ENCODE peak calls at places on chromosome 17, in six cellular contexts. E, K, H, V, Q and F are unnamed samples.

GRCh38 chr17:75783069-75783783 is 1.4 kb upstream of the UNK start:
- DNase-seq in E (no peak), K (no peak), H (peak), V (no peak), Q (peak), F (peak)

GRCh38 chr17:39740357-39741111 is 2.8 kb downstream of the GRB7 start:
- DNase-seq in E (no peak), K (peak), H (peak), V (peak), Q (peak), F (no peak)

GRCh38 chr17:80294210-80294609 is 33.6 kb downstream of the RNF213 start:
- DNase-seq in E (no peak), K (no peak), H (no peak), V (no peak), Q (no peak), F (no peak)

GRCh38 chr17:5562172-5562571 is 22.1 kb downstream of the NLRP1 start:
- DNase-seq in E (no peak), K (no peak), H (no peak), V (no peak), Q (no peak), F (no peak)

GRCh38 chr17:18071751-18072150 is 16.0 kb upstream of the DRG2 start:
- DNase-seq in E (no peak), K (no peak), H (no peak), V (no peak), Q (no peak), F (no peak)

GRCh38 chr17:39801055-39801454 is 63.1 kb downstream of the IKZF3 start:
- DNase-seq in E (no peak), K (no peak), H (no peak), V (no peak), Q (no peak), F (no peak)

GRCh38 chr17:36602924-36603384 is 1.6 kb downstream of the MRM1 start:
- DNase-seq in E (peak), K (peak), H (peak), V (peak), Q (peak), F (peak)

GRCh38 chr17:77394540-77395295 is 253.9 kb downstream of the SEC14L1 start:
- DNase-seq in E (no peak), K (no peak), H (no peak), V (no peak), Q (no peak), F (no peak)

GRCh38 chr17:60168654-60169053 is 18.9 kb downstream of the CA4 start:
- DNase-seq in E (no peak), K (peak), H (no peak), V (no peak), Q (no peak), F (no peak)

GRCh38 chr17:19656336-19656735 is 7.8 kb downstream of the ALDH3A2 start:
- DNase-seq in E (no peak), K (no peak), H (no peak), V (no peak), Q (no peak), F (no peak)

GRCh38 chr17:69066482-69066881 is 5.8 kb upstream of the ABCA9 start:
- DNase-seq in E (no peak), K (no peak), H (no peak), V (no peak), Q (no peak), F (no peak)

GRCh38 chr17:65697661-65698060 is 136.2 kb upstream of the AXIN2 start:
- DNase-seq in E (no peak), K (no peak), H (no peak), V (no peak), Q (no peak), F (no peak)

GRCh38 chr17:38577244-38577643 is 28.5 kb downstream of the SRCIN1 start:
- DNase-seq in E (no peak), K (no peak), H (no peak), V (no peak), Q (no peak), F (no peak)

GRCh38 chr17:68584904-68585303 is 16.3 kb downstream of the FAM20A start:
- DNase-seq in E (no peak), K (peak), H (no peak), V (no peak), Q (no peak), F (no peak)

GRCh38 chr17:38469875-38470274 is 41.6 kb downstream of the ARHGAP23 start:
- DNase-seq in E (no peak), K (no peak), H (peak), V (no peak), Q (peak), F (peak)

GRCh38 chr17:76246080-76247066 is 6.1 kb upstream of the RNF157 start:
- DNase-seq in E (no peak), K (no peak), H (no peak), V (no peak), Q (peak), F (peak)

GRCh38 chr17:64546716-64547115 is 39.9 kb downstream of the CEP95 start:
- DNase-seq in E (no peak), K (no peak), H (no peak), V (no peak), Q (no peak), F (no peak)

GRCh38 chr17:48486557-48486956 is 44.3 kb downstream of the HOXB1 start:
- DNase-seq in E (no peak), K (no peak), H (peak), V (no peak), Q (peak), F (peak)

GRCh38 chr17:29107933-29108805 is 65.2 kb downstream of the PIPOX start:
- DNase-seq in E (no peak), K (no peak), H (peak), V (no peak), Q (no peak), F (no peak)

GRCh38 chr17:81428121-81428515 is 32.9 kb downstream of the BAHCC1 start:
- DNase-seq in E (no peak), K (no peak), H (no peak), V (no peak), Q (no peak), F (no peak)

GRCh38 chr17:37111329-37111728 is 162.6 kb downstream of the AATF start:
- DNase-seq in E (no peak), K (no peak), H (no peak), V (no peak), Q (no peak), F (no peak)

GRCh38 chr17:45111838-45112237 is 20.5 kb downstream of the PLCD3 start:
- DNase-seq in E (no peak), K (no peak), H (no peak), V (no peak), Q (no peak), F (no peak)

GRCh38 chr17:80853076-80853475 is 138.6 kb upstream of the CHMP6 start:
- DNase-seq in E (no peak), K (no peak), H (no peak), V (no peak), Q (no peak), F (no peak)

GRCh38 chr17:56593073-56593740 is at the start of gene NOG:
- DNase-seq in E (peak), K (peak), H (peak), V (peak), Q (peak), F (peak)

GRCh38 chr17:42779304-42779941 is 987 bp upstream of the WNK4 start:
- DNase-seq in E (no peak), K (no peak), H (no peak), V (no peak), Q (no peak), F (no peak)

GRCh38 chr17:65370669-65371126 is 190.8 kb downstream of the AXIN2 start:
- DNase-seq in E (no peak), K (no peak), H (peak), V (no peak), Q (no peak), F (no peak)

GRCh38 chr17:38591759-38592241 is 14.0 kb downstream of the SRCIN1 start:
- DNase-seq in E (no peak), K (no peak), H (no peak), V (no peak), Q (no peak), F (no peak)

GRCh38 chr17:38430316-38430715 is 2.1 kb downstream of the ARHGAP23 start:
- DNase-seq in E (no peak), K (no peak), H (no peak), V (no peak), Q (peak), F (peak)

GRCh38 chr17:42608692-42609181 is 437 bp downstream of the RETREG3 start:
- DNase-seq in E (no peak), K (no peak), H (no peak), V (no peak), Q (no peak), F (no peak)

GRCh38 chr17:79672496-79672895 is 58.2 kb upstream of the ENPP7 start:
- DNase-seq in E (no peak), K (no peak), H (no peak), V (no peak), Q (no peak), F (no peak)

GRCh38 chr17:34051046-34051445 is 204.0 kb upstream of the CCL2 start:
- DNase-seq in E (no peak), K (no peak), H (peak), V (no peak), Q (no peak), F (no peak)

GRCh38 chr17:70022175-70022574 is 52.9 kb upstream of the KCNJ16 start:
- DNase-seq in E (no peak), K (no peak), H (no peak), V (no peak), Q (peak), F (no peak)

GRCh38 chr17:43905985-43906852 is 1.1 kb downstream of the MPP2 start:
- DNase-seq in E (peak), K (peak), H (peak), V (peak), Q (peak), F (peak)

GRCh38 chr17:802901-803881 is 21.0 kb downstream of the MRM3 start:
- DNase-seq in E (no peak), K (no peak), H (no peak), V (no peak), Q (no peak), F (no peak)

GRCh38 chr17:8080799-8081219 is 6.7 kb downstream of the ALOX12B start:
- DNase-seq in E (no peak), K (peak), H (no peak), V (peak), Q (no peak), F (no peak)

GRCh38 chr17:19263621-19264010 is 26.4 kb downstream of the EPN2 start:
- DNase-seq in E (no peak), K (no peak), H (no peak), V (no peak), Q (peak), F (peak)

GRCh38 chr17:43832976-43833829 is at the start of gene MPP3:
- DNase-seq in E (peak), K (peak), H (peak), V (peak), Q (peak), F (peak)

GRCh38 chr17:11493947-11494346 is 104.3 kb upstream of the DNAH9 start:
- DNase-seq in E (peak), K (peak), H (peak), V (no peak), Q (no peak), F (no peak)

GRCh38 chr17:30345527-30346075 is 11.7 kb upstream of the TMIGD1 start:
- DNase-seq in E (no peak), K (no peak), H (no peak), V (no peak), Q (no peak), F (no peak)

GRCh38 chr17:30346211-30346831 is 12.5 kb upstream of the TMIGD1 start:
- DNase-seq in E (no peak), K (no peak), H (no peak), V (no peak), Q (no peak), F (no peak)

GRCh38 chr17:30343741-30344140 is 9.9 kb upstream of the TMIGD1 start:
- DNase-seq in E (no peak), K (no peak), H (no peak), V (no peak), Q (no peak), F (no peak)

GRCh38 chr17:30345089-30345433 is 11.2 kb upstream of the TMIGD1 start:
- DNase-seq in E (no peak), K (no peak), H (no peak), V (no peak), Q (no peak), F (no peak)

GRCh38 chr17:30344283-30345088 is 10.6 kb upstream of the TMIGD1 start:
- DNase-seq in E (no peak), K (no peak), H (no peak), V (no peak), Q (peak), F (peak)
- H2BK15ac ChIP-seq in E (no peak), K (no peak), H (no peak), V (no peak), Q (no peak), F (no peak)

GRCh38 chr17:3905017-3905486 is 11.2 kb downstream of the P2RX1 start:
- DNase-seq in E (no peak), K (no peak), H (no peak), V (no peak), Q (no peak), F (no peak)
- H2BK15ac ChIP-seq in E (no peak), K (no peak), H (no peak), V (peak), Q (no peak), F (peak)

GRCh38 chr17:72661093-72661944 is 431.2 kb downstream of the SLC39A11 start:
- DNase-seq in E (no peak), K (no peak), H (peak), V (no peak), Q (no peak), F (no peak)
- H2BK15ac ChIP-seq in E (no peak), K (no peak), H (no peak), V (no peak), Q (no peak), F (no peak)

DNA sequence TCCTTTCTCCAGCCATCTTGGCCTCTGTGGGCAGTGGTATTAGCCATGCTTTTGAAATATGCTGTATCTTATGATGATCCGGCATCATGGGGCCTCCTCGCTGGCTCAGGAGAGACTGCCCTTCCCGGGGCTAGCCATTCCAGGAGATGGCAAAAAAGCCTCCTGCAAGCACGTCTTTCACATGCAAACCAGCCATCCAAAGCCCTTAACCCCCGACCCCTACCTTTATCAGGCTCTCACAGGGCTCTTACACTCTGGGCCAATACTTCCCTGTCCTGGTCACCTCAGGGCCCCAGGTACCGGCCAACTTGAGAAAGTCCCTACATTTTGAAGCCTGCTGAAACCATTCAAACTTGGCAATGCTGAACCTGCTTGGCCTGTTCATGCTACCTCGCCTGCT is 36.4 kb downstream of the MYH13 start:
- DNase-seq in E (no peak), K (peak), H (no peak), V (peak), Q (no peak), F (no peak)
- H2BK15ac ChIP-seq in E (no peak), K (no peak), H (no peak), V (peak), Q (no peak), F (no peak)

GRCh38 chr17:9269350-9270035 is 248.2 kb downstream of the NTN1 start:
- DNase-seq in E (no peak), K (no peak), H (no peak), V (no peak), Q (no peak), F (no peak)
- H2BK15ac ChIP-seq in E (no peak), K (no peak), H (no peak), V (no peak), Q (no peak), F (no peak)

GRCh38 chr17:78583091-78583490 is 5.9 kb upstream of the DNAH17 start:
- DNase-seq in E (no peak), K (peak), H (peak), V (no peak), Q (no peak), F (peak)
- H2BK15ac ChIP-seq in E (no peak), K (no peak), H (no peak), V (no peak), Q (no peak), F (no peak)

DNA sequence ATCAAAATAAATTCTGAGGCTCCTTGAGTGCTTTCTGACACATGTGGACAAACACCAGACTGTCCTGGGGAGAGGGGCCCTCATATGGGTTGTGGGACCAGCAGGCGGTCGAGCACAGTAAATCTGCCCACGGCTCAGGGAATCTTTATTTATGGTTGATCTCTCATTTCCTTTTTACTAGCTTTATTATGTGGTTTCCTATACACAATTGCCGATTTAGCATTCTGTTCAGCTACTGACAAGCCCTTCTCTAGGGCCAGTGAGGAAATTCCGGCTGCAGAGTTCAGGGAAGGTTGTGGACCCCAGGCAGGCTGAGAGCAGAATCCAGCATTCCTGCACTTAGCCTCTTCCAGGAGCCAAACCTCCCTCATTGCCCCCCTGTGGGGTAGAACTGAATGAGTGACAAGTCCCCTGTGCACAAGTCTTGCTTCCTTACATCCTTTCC is 40.1 kb downstream of the HS3ST3B1 start:
- DNase-seq in E (no peak), K (no peak), H (peak), V (no peak), Q (no peak), F (peak)
- H2BK15ac ChIP-seq in E (no peak), K (no peak), H (no peak), V (no peak), Q (no peak), F (no peak)

DNA sequence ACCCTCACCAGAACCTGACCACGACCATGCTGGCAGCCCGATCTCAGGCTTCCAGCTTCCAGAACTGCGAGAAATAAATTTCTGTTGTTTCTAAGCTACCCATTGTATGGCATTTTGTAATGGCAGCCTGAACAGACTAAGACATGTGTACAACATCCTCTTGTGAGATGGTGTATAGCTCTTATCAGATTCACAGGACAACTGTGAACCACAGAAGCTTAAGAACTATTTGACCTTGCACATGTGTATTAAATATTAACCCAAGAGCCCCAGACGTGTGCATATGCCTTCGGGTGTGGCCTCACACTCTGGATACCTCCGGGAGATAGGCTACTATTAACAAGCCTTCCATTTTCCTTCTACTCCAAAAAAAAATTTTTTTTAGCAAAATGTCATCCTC is 248.9 kb downstream of the SLC39A11 start:
- DNase-seq in E (no peak), K (no peak), H (no peak), V (no peak), Q (no peak), F (no peak)
- H2BK15ac ChIP-seq in E (no peak), K (no peak), H (no peak), V (no peak), Q (no peak), F (no peak)

DNA sequence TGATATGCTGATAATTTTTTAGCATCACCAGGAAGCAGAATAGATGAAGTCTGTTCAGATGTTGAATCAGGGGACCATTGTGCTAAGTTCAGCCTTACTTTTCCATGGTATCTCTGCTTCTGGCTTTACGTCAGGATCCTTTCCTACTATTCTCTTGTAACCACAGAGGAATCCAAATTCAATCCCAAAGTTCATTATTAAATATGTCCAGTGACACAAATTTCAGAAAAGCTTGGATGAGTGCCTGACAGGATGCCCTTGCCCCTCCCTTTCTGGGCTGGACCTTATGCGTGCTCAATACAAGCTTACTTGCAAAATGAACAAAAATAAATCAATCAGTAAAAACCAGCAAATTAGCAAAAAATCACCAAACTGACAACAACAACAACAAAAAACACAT is 37.6 kb upstream of the ADORA2B start:
- DNase-seq in E (no peak), K (no peak), H (no peak), V (no peak), Q (no peak), F (no peak)
- H2BK15ac ChIP-seq in E (no peak), K (no peak), H (no peak), V (no peak), Q (no peak), F (no peak)